ENCODE peak calls at places on chromosomes 11 and 22, in four cellular contexts. C is K562, A is GM12878, D is HepG2. P is an unnamed sample.

GRCh38 chr11:60169264-60169915 is 13.5 kb downstream of the MS4A6A start:
- DNase-seq in C (peak; percentile 58), A (no peak), D (peak; percentile 33), P (peak; percentile 49)

GRCh38 chr11:77372736-77373135 is 71.2 kb upstream of the GDPD4 start:
- DNase-seq in C (no peak), A (no peak), D (no peak), P (no peak)

GRCh38 chr11:32225491-32226285 is 134.8 kb downstream of the RCN1 start:
- DNase-seq in C (no peak), A (no peak), D (no peak), P (no peak)

GRCh38 chr22:17106785-17107546 is 14.2 kb downstream of the TMEM121B start:
- DNase-seq in C (no peak), A (no peak), D (no peak), P (no peak)

GRCh38 chr11:2883717-2884423 is 1.7 kb downstream of the CDKN1C start:
- DNase-seq in C (peak; percentile 44), A (no peak), D (no peak), P (no peak)

GRCh38 chr11:1197886-1198765 is 24.7 kb upstream of the MUC5B start:
- DNase-seq in C (no peak), A (no peak), D (no peak), P (no peak)

GRCh38 chr22:19853879-19854777 is 546 bp downstream of the GNB1L start:
- DNase-seq in C (peak; percentile 44), A (no peak), D (no peak), P (no peak)

GRCh38 chr11:69040051-69040450 is 8.7 kb upstream of the TPCN2 start:
- DNase-seq in C (no peak), A (no peak), D (no peak), P (no peak)

GRCh38 chr11:24233041-24233440 is 263.8 kb upstream of the LUZP2 start:
- DNase-seq in C (no peak), A (no peak), D (no peak), P (no peak)

GRCh38 chr11:65894034-65894591 is 3.6 kb downstream of the CCDC85B start:
- DNase-seq in C (no peak), A (no peak), D (no peak), P (no peak)

GRCh38 chr11:65205602-65205967 is 23.9 kb downstream of the CAPN1 start:
- DNase-seq in C (no peak), A (no peak), D (no peak), P (no peak)

DNA sequence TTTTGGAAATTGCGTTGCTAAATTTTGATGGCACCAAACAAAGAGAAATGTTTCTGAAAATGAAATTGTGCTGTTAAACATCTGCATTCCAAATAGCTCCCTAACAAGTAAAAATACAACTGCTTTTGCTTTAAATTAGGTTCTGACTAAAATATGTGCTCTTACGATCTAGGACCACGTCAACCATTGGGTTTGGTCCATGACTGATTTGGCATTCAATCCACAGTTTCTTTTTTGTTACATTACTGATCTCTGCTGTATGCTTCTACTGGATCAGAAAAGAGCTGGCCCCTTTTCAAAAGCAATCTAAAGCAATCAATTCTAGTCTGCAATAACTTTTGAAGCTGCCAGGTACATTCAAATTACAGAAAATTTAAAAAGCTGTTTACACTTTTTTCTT is 1047.0 kb upstream of the CCDC90B start:
- DNase-seq in C (no peak), A (no peak), D (no peak), P (no peak)
- TF ChIP-seq CREB1 in C (no peak), A (no peak), D (no peak), P (no peak)

DNA sequence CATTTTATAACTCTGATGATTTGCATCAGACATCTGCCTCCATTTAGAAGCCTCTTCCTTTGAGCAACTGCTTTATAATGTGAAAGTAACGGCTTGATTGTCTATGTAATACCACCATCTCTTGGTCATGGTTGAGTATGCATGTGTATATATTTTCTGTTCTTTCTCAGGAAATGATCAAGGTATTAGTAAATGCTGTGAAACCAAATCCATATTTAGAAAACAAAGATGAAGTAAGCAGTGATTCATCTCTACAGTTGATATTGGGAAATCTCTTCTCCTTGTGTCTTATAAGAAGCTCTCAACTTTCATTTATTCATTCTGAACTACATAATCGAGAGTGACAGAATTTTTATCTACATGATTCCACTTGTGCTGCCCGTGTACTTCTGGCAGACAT is 104.6 kb upstream of the ANO3 start:
- DNase-seq in C (no peak), A (peak; percentile 24), D (peak; percentile 4), P (no peak)
- TF ChIP-seq YY1 in C (no peak), A (no peak), D (no peak), P (no peak)

DNA sequence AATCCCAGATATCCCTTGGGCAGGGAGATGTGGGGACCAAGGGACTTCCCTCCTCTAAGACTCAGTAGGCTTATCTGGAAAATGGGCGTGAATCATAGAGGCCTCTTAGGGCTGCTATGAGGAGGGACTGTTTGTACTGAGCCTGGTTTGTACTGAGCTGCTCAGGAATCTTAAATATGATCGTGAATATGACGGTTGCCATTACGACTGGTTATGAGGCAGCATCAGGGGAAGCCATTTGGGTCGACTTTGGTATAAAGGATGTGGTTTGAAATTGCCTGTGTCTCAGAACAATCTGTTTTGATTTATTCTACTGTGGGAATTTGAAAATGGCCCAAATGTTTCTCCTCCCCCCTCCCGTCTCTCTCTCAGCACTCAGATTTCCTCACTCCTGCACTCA is 20.6 kb downstream of the TSPAN18 start:
- DNase-seq in C (no peak), A (no peak), D (no peak), P (no peak)
- TF ChIP-seq KDM1A in C (no peak), A (no peak), D (no peak), P (no peak)

DNA sequence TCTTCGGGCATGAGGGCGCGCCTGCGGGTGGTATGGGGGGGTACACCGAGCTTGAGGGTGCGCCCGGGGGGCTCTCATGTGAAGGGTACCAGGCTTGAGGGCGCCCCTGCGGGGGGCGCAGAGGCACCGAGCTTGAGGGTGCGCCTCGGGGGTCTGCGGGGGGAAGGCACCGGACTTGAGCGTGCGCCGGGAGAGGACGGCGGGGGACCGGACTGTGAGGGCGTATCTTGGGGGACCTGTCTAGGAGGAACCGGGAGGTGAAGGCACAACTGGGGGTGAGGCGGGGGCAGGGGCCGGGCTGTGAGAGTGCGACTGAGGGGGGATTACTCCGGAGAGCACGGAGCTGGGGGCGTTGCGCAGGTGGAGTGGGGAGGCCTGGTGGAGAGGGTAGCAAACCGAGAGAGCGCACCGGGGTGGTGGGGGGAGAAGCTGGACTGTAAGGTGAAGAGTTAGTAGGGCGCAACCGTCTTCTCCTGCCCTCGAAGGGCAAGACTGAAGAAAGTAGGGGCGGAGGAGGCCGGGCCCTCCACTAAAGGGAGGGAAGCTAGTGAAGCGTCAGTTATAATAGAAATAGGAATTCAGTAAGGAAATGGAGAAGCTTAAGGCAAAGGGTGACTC is 1.1 kb upstream of the DDX6 start:
- DNase-seq in C (peak; percentile 31), A (no peak), D (no peak), P (no peak)
- TF ChIP-seq CREB1 in C (no peak), A (no peak), D (no peak), P (no peak)

DNA sequence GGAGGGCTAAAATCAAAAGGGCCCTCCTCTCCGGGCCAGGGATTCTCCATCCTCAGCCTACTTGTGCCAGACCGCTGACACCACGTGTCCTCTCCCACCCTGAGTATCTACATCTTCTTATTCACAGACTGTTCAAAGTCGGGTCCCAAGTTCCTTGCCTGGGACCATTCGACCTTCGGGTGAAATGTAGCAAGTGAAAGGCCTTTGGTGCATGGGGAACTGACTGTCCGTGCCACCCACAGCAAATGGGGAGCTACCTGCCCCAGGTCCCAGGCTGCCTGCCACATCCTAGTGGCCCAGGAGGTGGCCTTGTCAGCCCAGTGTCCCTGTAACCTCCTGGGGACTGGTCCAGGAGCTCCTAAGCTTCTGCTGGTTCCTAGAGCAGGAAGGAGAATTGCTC is 67.3 kb downstream of the RTL6 start:
- DNase-seq in C (no peak), A (no peak), D (no peak), P (no peak)
- TF ChIP-seq YY1 in C (no peak), A (no peak), D (no peak), P (no peak)

GRCh38 chr22:49305215-49305965 is 522.3 kb downstream of the BRD1 start:
- DNase-seq in C (peak; percentile 63), A (no peak), D (peak; percentile 27), P (peak; percentile 100)
- TF ChIP-seq KDM1A in C (no peak), A (no peak), D (no peak), P (no peak)

GRCh38 chr11:40679276-40679675 is 780.2 kb downstream of the LRRC4C start:
- DNase-seq in C (no peak), A (no peak), D (no peak), P (no peak)

GRCh38 chr11:40688369-40688768 is 771.1 kb downstream of the LRRC4C start:
- DNase-seq in C (no peak), A (no peak), D (no peak), P (no peak)

GRCh38 chr11:40686765-40687164 is 772.7 kb downstream of the LRRC4C start:
- DNase-seq in C (no peak), A (no peak), D (no peak), P (no peak)

GRCh38 chr11:40683010-40683409 is 776.4 kb downstream of the LRRC4C start:
- DNase-seq in C (no peak), A (no peak), D (no peak), P (no peak)
- TF ChIP-seq CREB1 in C (no peak), A (no peak), D (no peak), P (no peak)

GRCh38 chr11:121767433-121767832 is 314.7 kb upstream of the SORL1-AS1 start:
- DNase-seq in C (no peak), A (peak; percentile 54), D (no peak), P (no peak)
- TF ChIP-seq YY1 in C (no peak), A (no peak), D (no peak), P (no peak)

GRCh38 chr11:12224537-12224893 is 114.1 kb downstream of the MICAL2 start:
- DNase-seq in C (no peak), A (peak; percentile 65), D (no peak), P (no peak)
- TF ChIP-seq KDM1A in C (no peak), A (no peak), D (no peak), P (no peak)

DNA sequence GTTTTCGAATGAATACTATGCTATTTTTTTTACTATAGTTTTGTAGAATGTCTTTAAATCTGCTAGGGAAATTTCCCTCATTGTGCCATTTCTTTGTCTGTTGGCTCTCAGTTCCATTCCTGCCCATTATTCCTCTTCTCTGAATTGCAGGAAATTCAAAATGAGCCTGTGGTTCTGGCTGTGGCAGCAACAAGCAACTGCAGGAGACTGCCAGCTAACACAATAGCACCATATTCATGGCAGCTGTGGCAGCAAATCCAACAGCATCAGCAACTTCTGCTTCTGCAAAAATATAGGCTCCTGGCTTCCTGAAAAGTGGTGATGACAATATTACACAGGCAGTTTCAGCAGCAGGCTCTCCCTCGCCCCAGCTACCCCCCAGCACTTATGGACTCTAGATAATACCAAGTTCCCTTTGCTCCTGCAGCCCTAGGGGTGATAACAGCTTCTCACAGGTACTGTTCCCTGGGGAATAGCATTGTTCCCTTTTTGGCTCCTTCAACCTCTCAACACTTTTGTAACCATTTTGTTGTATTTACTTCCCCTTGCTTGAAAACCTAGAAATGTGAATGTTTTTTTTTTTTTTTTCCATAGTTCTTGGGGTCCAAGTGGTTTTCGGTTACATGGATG is 9.3 kb downstream of the PATE4 start:
- DNase-seq in C (no peak), A (no peak), D (no peak), P (no peak)
- TF ChIP-seq CREB1 in C (no peak), A (no peak), D (no peak), P (no peak)

P was measured in H1.